ENCODE peak calls at places on chromosomes 3 and 15, in ten cellular contexts. One of them, this sample, is unnamed.

GRCh38 chr3:57131210-57131588 is 34.0 kb downstream of the IL17RD start:
- DNase-seq in lower leg skin: no peak
- DNase-seq in stimulated activated CD8-positive, alpha-beta memory T cell treated with anti-CD3 and anti-CD28 coated beads, Interleukin-15, amount 100 ng/mL, for 24 hours: no peak
- DNase-seq in PC-3: no peak
- DNase-seq in stimulated activated CD4-positive, alpha-beta T cell treated with anti-CD3 and anti-CD28 coated beads, Interleukin-1b, Interleukin-23, amount 100 ng/mL, for 4 hours: no peak
- DNase-seq in D341Med: no peak
- DNase-seq in fibroblast of pulmonary artery: no peak
- DNase-seq in Ammon's horn: no peak
- DNase-seq in adrenal gland: no peak
- DNase-seq in GM12878: no peak
- DNase-seq in this sample: no peak

GRCh38 chr3:42701371-42702065 is 1.1 kb downstream of the HHATL start:
- DNase-seq in lower leg skin: peak
- DNase-seq in stimulated activated CD8-positive, alpha-beta memory T cell treated with anti-CD3 and anti-CD28 coated beads, Interleukin-15, amount 100 ng/mL, for 24 hours: peak
- DNase-seq in PC-3: peak
- DNase-seq in stimulated activated CD4-positive, alpha-beta T cell treated with anti-CD3 and anti-CD28 coated beads, Interleukin-1b, Interleukin-23, amount 100 ng/mL, for 4 hours: peak
- DNase-seq in D341Med: peak
- DNase-seq in fibroblast of pulmonary artery: peak
- DNase-seq in Ammon's horn: peak
- DNase-seq in adrenal gland: no peak
- DNase-seq in GM12878: no peak
- DNase-seq in this sample: no peak

GRCh38 chr3:10170915-10171478 is 6.3 kb downstream of the IRAK2 start:
- DNase-seq in lower leg skin: no peak
- DNase-seq in stimulated activated CD8-positive, alpha-beta memory T cell treated with anti-CD3 and anti-CD28 coated beads, Interleukin-15, amount 100 ng/mL, for 24 hours: no peak
- DNase-seq in PC-3: no peak
- DNase-seq in stimulated activated CD4-positive, alpha-beta T cell treated with anti-CD3 and anti-CD28 coated beads, Interleukin-1b, Interleukin-23, amount 100 ng/mL, for 4 hours: no peak
- DNase-seq in D341Med: no peak
- DNase-seq in fibroblast of pulmonary artery: no peak
- DNase-seq in Ammon's horn: no peak
- DNase-seq in adrenal gland: no peak
- DNase-seq in GM12878: no peak
- DNase-seq in this sample: no peak

GRCh38 chr3:51338632-51339031 is 46.5 kb upstream of the MANF start:
- DNase-seq in lower leg skin: no peak
- DNase-seq in stimulated activated CD8-positive, alpha-beta memory T cell treated with anti-CD3 and anti-CD28 coated beads, Interleukin-15, amount 100 ng/mL, for 24 hours: no peak
- DNase-seq in PC-3: no peak
- DNase-seq in stimulated activated CD4-positive, alpha-beta T cell treated with anti-CD3 and anti-CD28 coated beads, Interleukin-1b, Interleukin-23, amount 100 ng/mL, for 4 hours: no peak
- DNase-seq in D341Med: no peak
- DNase-seq in fibroblast of pulmonary artery: no peak
- DNase-seq in Ammon's horn: no peak
- DNase-seq in adrenal gland: no peak
- DNase-seq in GM12878: no peak
- DNase-seq in this sample: peak

GRCh38 chr15:69303337-69304175 is 4.8 kb downstream of the PAQR5 start:
- DNase-seq in lower leg skin: no peak
- DNase-seq in stimulated activated CD8-positive, alpha-beta memory T cell treated with anti-CD3 and anti-CD28 coated beads, Interleukin-15, amount 100 ng/mL, for 24 hours: no peak
- DNase-seq in PC-3: peak
- DNase-seq in stimulated activated CD4-positive, alpha-beta T cell treated with anti-CD3 and anti-CD28 coated beads, Interleukin-1b, Interleukin-23, amount 100 ng/mL, for 4 hours: no peak
- DNase-seq in D341Med: no peak
- DNase-seq in fibroblast of pulmonary artery: peak
- DNase-seq in Ammon's horn: no peak
- DNase-seq in adrenal gland: peak
- DNase-seq in GM12878: no peak
- DNase-seq in this sample: no peak

GRCh38 chr3:65953881-65954733 is 84.6 kb downstream of the MAGI1 start:
- DNase-seq in lower leg skin: no peak
- DNase-seq in stimulated activated CD8-positive, alpha-beta memory T cell treated with anti-CD3 and anti-CD28 coated beads, Interleukin-15, amount 100 ng/mL, for 24 hours: no peak
- DNase-seq in PC-3: peak
- DNase-seq in stimulated activated CD4-positive, alpha-beta T cell treated with anti-CD3 and anti-CD28 coated beads, Interleukin-1b, Interleukin-23, amount 100 ng/mL, for 4 hours: no peak
- DNase-seq in D341Med: no peak
- DNase-seq in fibroblast of pulmonary artery: no peak
- DNase-seq in Ammon's horn: peak
- DNase-seq in adrenal gland: peak
- DNase-seq in GM12878: no peak
- DNase-seq in this sample: no peak

GRCh38 chr15:38577405-38577987 is 12.9 kb upstream of the RASGRP1 start:
- DNase-seq in lower leg skin: no peak
- DNase-seq in stimulated activated CD8-positive, alpha-beta memory T cell treated with anti-CD3 and anti-CD28 coated beads, Interleukin-15, amount 100 ng/mL, for 24 hours: no peak
- DNase-seq in PC-3: no peak
- DNase-seq in stimulated activated CD4-positive, alpha-beta T cell treated with anti-CD3 and anti-CD28 coated beads, Interleukin-1b, Interleukin-23, amount 100 ng/mL, for 4 hours: no peak
- DNase-seq in D341Med: no peak
- DNase-seq in fibroblast of pulmonary artery: no peak
- DNase-seq in Ammon's horn: no peak
- DNase-seq in adrenal gland: no peak
- DNase-seq in GM12878: no peak
- DNase-seq in this sample: no peak

GRCh38 chr3:72630614-72631344 is 217.5 kb downstream of the SHQ1 start:
- DNase-seq in lower leg skin: no peak
- DNase-seq in stimulated activated CD8-positive, alpha-beta memory T cell treated with anti-CD3 and anti-CD28 coated beads, Interleukin-15, amount 100 ng/mL, for 24 hours: no peak
- DNase-seq in PC-3: no peak
- DNase-seq in stimulated activated CD4-positive, alpha-beta T cell treated with anti-CD3 and anti-CD28 coated beads, Interleukin-1b, Interleukin-23, amount 100 ng/mL, for 4 hours: no peak
- DNase-seq in D341Med: no peak
- DNase-seq in fibroblast of pulmonary artery: no peak
- DNase-seq in Ammon's horn: no peak
- DNase-seq in adrenal gland: no peak
- DNase-seq in GM12878: no peak
- DNase-seq in this sample: no peak

GRCh38 chr15:59315914-59316428 is 56.7 kb downstream of the MYO1E start:
- DNase-seq in lower leg skin: peak
- DNase-seq in stimulated activated CD8-positive, alpha-beta memory T cell treated with anti-CD3 and anti-CD28 coated beads, Interleukin-15, amount 100 ng/mL, for 24 hours: no peak
- DNase-seq in PC-3: peak
- DNase-seq in stimulated activated CD4-positive, alpha-beta T cell treated with anti-CD3 and anti-CD28 coated beads, Interleukin-1b, Interleukin-23, amount 100 ng/mL, for 4 hours: no peak
- DNase-seq in D341Med: no peak
- DNase-seq in fibroblast of pulmonary artery: no peak
- DNase-seq in Ammon's horn: peak
- DNase-seq in adrenal gland: no peak
- DNase-seq in GM12878: no peak
- DNase-seq in this sample: no peak

GRCh38 chr15:43249236-43249635 is 17.5 kb downstream of the TGM5 start:
- DNase-seq in lower leg skin: no peak
- DNase-seq in stimulated activated CD8-positive, alpha-beta memory T cell treated with anti-CD3 and anti-CD28 coated beads, Interleukin-15, amount 100 ng/mL, for 24 hours: no peak
- DNase-seq in PC-3: no peak
- DNase-seq in stimulated activated CD4-positive, alpha-beta T cell treated with anti-CD3 and anti-CD28 coated beads, Interleukin-1b, Interleukin-23, amount 100 ng/mL, for 4 hours: no peak
- DNase-seq in D341Med: no peak
- DNase-seq in fibroblast of pulmonary artery: no peak
- DNase-seq in Ammon's horn: no peak
- DNase-seq in adrenal gland: no peak
- DNase-seq in GM12878: no peak
- DNase-seq in this sample: no peak

GRCh38 chr3:9399746-9400145 is 2.3 kb downstream of the SETD5 start:
- DNase-seq in lower leg skin: peak
- DNase-seq in stimulated activated CD8-positive, alpha-beta memory T cell treated with anti-CD3 and anti-CD28 coated beads, Interleukin-15, amount 100 ng/mL, for 24 hours: no peak
- DNase-seq in PC-3: peak
- DNase-seq in stimulated activated CD4-positive, alpha-beta T cell treated with anti-CD3 and anti-CD28 coated beads, Interleukin-1b, Interleukin-23, amount 100 ng/mL, for 4 hours: no peak
- DNase-seq in D341Med: peak
- DNase-seq in fibroblast of pulmonary artery: peak
- DNase-seq in Ammon's horn: peak
- DNase-seq in adrenal gland: peak
- DNase-seq in GM12878: no peak
- DNase-seq in this sample: peak

GRCh38 chr3:38602576-38603250 is 46.8 kb downstream of the SCN5A start:
- DNase-seq in lower leg skin: no peak
- DNase-seq in stimulated activated CD8-positive, alpha-beta memory T cell treated with anti-CD3 and anti-CD28 coated beads, Interleukin-15, amount 100 ng/mL, for 24 hours: no peak
- DNase-seq in PC-3: no peak
- DNase-seq in stimulated activated CD4-positive, alpha-beta T cell treated with anti-CD3 and anti-CD28 coated beads, Interleukin-1b, Interleukin-23, amount 100 ng/mL, for 4 hours: no peak
- DNase-seq in D341Med: no peak
- DNase-seq in fibroblast of pulmonary artery: no peak
- DNase-seq in Ammon's horn: no peak
- DNase-seq in adrenal gland: no peak
- DNase-seq in GM12878: no peak
- DNase-seq in this sample: no peak

GRCh38 chr3:46280105-46280797 is 38.0 kb downstream of the CCR3 start:
- DNase-seq in lower leg skin: no peak
- DNase-seq in stimulated activated CD8-positive, alpha-beta memory T cell treated with anti-CD3 and anti-CD28 coated beads, Interleukin-15, amount 100 ng/mL, for 24 hours: no peak
- DNase-seq in PC-3: peak
- DNase-seq in stimulated activated CD4-positive, alpha-beta T cell treated with anti-CD3 and anti-CD28 coated beads, Interleukin-1b, Interleukin-23, amount 100 ng/mL, for 4 hours: peak
- DNase-seq in D341Med: no peak
- DNase-seq in fibroblast of pulmonary artery: peak
- DNase-seq in Ammon's horn: no peak
- DNase-seq in adrenal gland: no peak
- DNase-seq in GM12878: no peak
- DNase-seq in this sample: peak

GRCh38 chr15:60673918-60674558 is 195.1 kb upstream of the ICE2 start:
- DNase-seq in lower leg skin: peak
- DNase-seq in stimulated activated CD8-positive, alpha-beta memory T cell treated with anti-CD3 and anti-CD28 coated beads, Interleukin-15, amount 100 ng/mL, for 24 hours: peak
- DNase-seq in PC-3: peak
- DNase-seq in stimulated activated CD4-positive, alpha-beta T cell treated with anti-CD3 and anti-CD28 coated beads, Interleukin-1b, Interleukin-23, amount 100 ng/mL, for 4 hours: peak
- DNase-seq in D341Med: no peak
- DNase-seq in fibroblast of pulmonary artery: peak
- DNase-seq in Ammon's horn: peak
- DNase-seq in adrenal gland: peak
- DNase-seq in GM12878: no peak
- DNase-seq in this sample: peak

GRCh38 chr3:20185364-20185732 is 658 bp downstream of the SGO1 start:
- DNase-seq in lower leg skin: no peak
- DNase-seq in stimulated activated CD8-positive, alpha-beta memory T cell treated with anti-CD3 and anti-CD28 coated beads, Interleukin-15, amount 100 ng/mL, for 24 hours: no peak
- DNase-seq in PC-3: peak
- DNase-seq in stimulated activated CD4-positive, alpha-beta T cell treated with anti-CD3 and anti-CD28 coated beads, Interleukin-1b, Interleukin-23, amount 100 ng/mL, for 4 hours: no peak
- DNase-seq in D341Med: peak
- DNase-seq in fibroblast of pulmonary artery: peak
- DNase-seq in Ammon's horn: no peak
- DNase-seq in adrenal gland: no peak
- DNase-seq in GM12878: no peak
- DNase-seq in this sample: no peak

GRCh38 chr3:172973799-172974198 is 167.2 kb downstream of the SPATA16 start:
- DNase-seq in lower leg skin: no peak
- DNase-seq in stimulated activated CD8-positive, alpha-beta memory T cell treated with anti-CD3 and anti-CD28 coated beads, Interleukin-15, amount 100 ng/mL, for 24 hours: no peak
- DNase-seq in PC-3: no peak
- DNase-seq in stimulated activated CD4-positive, alpha-beta T cell treated with anti-CD3 and anti-CD28 coated beads, Interleukin-1b, Interleukin-23, amount 100 ng/mL, for 4 hours: no peak
- DNase-seq in D341Med: no peak
- DNase-seq in fibroblast of pulmonary artery: no peak
- DNase-seq in Ammon's horn: no peak
- DNase-seq in adrenal gland: no peak
- DNase-seq in GM12878: no peak
- DNase-seq in this sample: no peak

GRCh38 chr3:169657351-169658124 is 6.0 kb downstream of the MECOM start:
- DNase-seq in lower leg skin: no peak
- DNase-seq in stimulated activated CD8-positive, alpha-beta memory T cell treated with anti-CD3 and anti-CD28 coated beads, Interleukin-15, amount 100 ng/mL, for 24 hours: no peak
- DNase-seq in PC-3: peak
- DNase-seq in stimulated activated CD4-positive, alpha-beta T cell treated with anti-CD3 and anti-CD28 coated beads, Interleukin-1b, Interleukin-23, amount 100 ng/mL, for 4 hours: no peak
- DNase-seq in D341Med: no peak
- DNase-seq in fibroblast of pulmonary artery: no peak
- DNase-seq in Ammon's horn: no peak
- DNase-seq in adrenal gland: no peak
- DNase-seq in GM12878: no peak
- DNase-seq in this sample: no peak

GRCh38 chr3:44476181-44476599 is 1.3 kb downstream of the ZNF445 start:
- DNase-seq in lower leg skin: no peak
- DNase-seq in stimulated activated CD8-positive, alpha-beta memory T cell treated with anti-CD3 and anti-CD28 coated beads, Interleukin-15, amount 100 ng/mL, for 24 hours: no peak
- DNase-seq in PC-3: peak
- DNase-seq in stimulated activated CD4-positive, alpha-beta T cell treated with anti-CD3 and anti-CD28 coated beads, Interleukin-1b, Interleukin-23, amount 100 ng/mL, for 4 hours: no peak
- DNase-seq in D341Med: no peak
- DNase-seq in fibroblast of pulmonary artery: peak
- DNase-seq in Ammon's horn: no peak
- DNase-seq in adrenal gland: no peak
- DNase-seq in GM12878: no peak
- DNase-seq in this sample: no peak

GRCh38 chr3:10883478-10884234 is 67.6 kb downstream of the SLC6A11 start:
- DNase-seq in lower leg skin: no peak
- DNase-seq in stimulated activated CD8-positive, alpha-beta memory T cell treated with anti-CD3 and anti-CD28 coated beads, Interleukin-15, amount 100 ng/mL, for 24 hours: no peak
- DNase-seq in PC-3: peak
- DNase-seq in stimulated activated CD4-positive, alpha-beta T cell treated with anti-CD3 and anti-CD28 coated beads, Interleukin-1b, Interleukin-23, amount 100 ng/mL, for 4 hours: no peak
- DNase-seq in D341Med: no peak
- DNase-seq in fibroblast of pulmonary artery: peak
- DNase-seq in Ammon's horn: peak
- DNase-seq in adrenal gland: no peak
- DNase-seq in GM12878: no peak
- DNase-seq in this sample: no peak

GRCh38 chr15:76073554-76073953 is 13.8 kb downstream of the TMEM266 start:
- DNase-seq in lower leg skin: no peak
- DNase-seq in stimulated activated CD8-positive, alpha-beta memory T cell treated with anti-CD3 and anti-CD28 coated beads, Interleukin-15, amount 100 ng/mL, for 24 hours: no peak
- DNase-seq in PC-3: peak
- DNase-seq in stimulated activated CD4-positive, alpha-beta T cell treated with anti-CD3 and anti-CD28 coated beads, Interleukin-1b, Interleukin-23, amount 100 ng/mL, for 4 hours: no peak
- DNase-seq in D341Med: no peak
- DNase-seq in fibroblast of pulmonary artery: no peak
- DNase-seq in Ammon's horn: no peak
- DNase-seq in adrenal gland: no peak
- DNase-seq in GM12878: no peak
- DNase-seq in this sample: peak

GRCh38 chr15:78838480-78838879 is 27.2 kb upstream of the ADAMTS7 start:
- DNase-seq in lower leg skin: no peak
- DNase-seq in stimulated activated CD8-positive, alpha-beta memory T cell treated with anti-CD3 and anti-CD28 coated beads, Interleukin-15, amount 100 ng/mL, for 24 hours: no peak
- DNase-seq in PC-3: no peak
- DNase-seq in stimulated activated CD4-positive, alpha-beta T cell treated with anti-CD3 and anti-CD28 coated beads, Interleukin-1b, Interleukin-23, amount 100 ng/mL, for 4 hours: no peak
- DNase-seq in D341Med: no peak
- DNase-seq in fibroblast of pulmonary artery: peak
- DNase-seq in Ammon's horn: no peak
- DNase-seq in adrenal gland: no peak
- DNase-seq in GM12878: no peak
- DNase-seq in this sample: no peak

GRCh38 chr3:149299938-149300791 is 33.3 kb downstream of the TM4SF18 start:
- DNase-seq in lower leg skin: no peak
- DNase-seq in stimulated activated CD8-positive, alpha-beta memory T cell treated with anti-CD3 and anti-CD28 coated beads, Interleukin-15, amount 100 ng/mL, for 24 hours: no peak
- DNase-seq in PC-3: peak
- DNase-seq in stimulated activated CD4-positive, alpha-beta T cell treated with anti-CD3 and anti-CD28 coated beads, Interleukin-1b, Interleukin-23, amount 100 ng/mL, for 4 hours: no peak
- DNase-seq in D341Med: no peak
- DNase-seq in fibroblast of pulmonary artery: peak
- DNase-seq in Ammon's horn: no peak
- DNase-seq in adrenal gland: peak
- DNase-seq in GM12878: peak
- DNase-seq in this sample: peak